ENCODE peak calls at places on chromosomes 13 and 19, in four cellular contexts. E is psoas muscle; P is stimulated activated CD4-positive, alpha-beta T cell treated with anti-CD3 and anti-CD28 coated beads, Interleukin-1b, Interleukin-23, amount 100 ng/mL, for 24 hours; V is Calu3. D is an unnamed sample.

GRCh38 chr13:98004107-98004506 is 50.6 kb downstream of the IPO5 start:
- DNase-seq in V (no peak), E (no peak), P (no peak), D (no peak)

GRCh38 chr13:50236898-50237318 is 221.7 kb downstream of the KCNRG start:
- DNase-seq in E (no peak), V (no peak), P (no peak), D (no peak)

GRCh38 chr19:6035026-6035425 is 57.1 kb upstream of the RANBP3 start:
- DNase-seq in E (no peak), P (no peak), V (no peak), D (no peak)

GRCh38 chr19:11098327-11098726 is 9.1 kb downstream of the LDLR start:
- DNase-seq in P (no peak), E (no peak), V (no peak), D (no peak)

GRCh38 chr19:8209965-8210659 is 942 bp downstream of the CERS4 start:
- DNase-seq in V (no peak), P (no peak), E (no peak), D (no peak)

GRCh38 chr19:6467384-6467783 is 3.3 kb downstream of the CRB3 start:
- DNase-seq in P (no peak), V (no peak), E (no peak), D (no peak)

GRCh38 chr13:91242652-91243051 is 104.8 kb upstream of the MIR17HG start:
- DNase-seq in E (no peak), P (no peak), V (no peak), D (no peak)

GRCh38 chr19:28454083-28454482 is 758.9 kb downstream of the UQCRFS1 start:
- DNase-seq in P (no peak), E (no peak), V (no peak), D (no peak)

GRCh38 chr19:15332311-15332996 is at the start of gene BRD4:
- DNase-seq in E (peak), V (peak), P (peak), D (no peak)

GRCh38 chr19:36113895-36114762 is 546 bp downstream of the POLR2I start:
- DNase-seq in E (peak), V (no peak), P (no peak), D (no peak)

GRCh38 chr19:17706750-17707181 is 12.5 kb upstream of the MAP1S start:
- DNase-seq in P (no peak), E (no peak), V (no peak), D (peak)

GRCh38 chr19:4597278-4597974 is 37.9 kb upstream of the SEMA6B start:
- DNase-seq in E (no peak), P (no peak), V (no peak), D (no peak)

GRCh38 chr13:23858586-23858985 is 30.6 kb downstream of the MIPEP start:
- DNase-seq in P (no peak), V (no peak), E (no peak), D (no peak)

GRCh38 chr13:112227031-112227430 is 149.1 kb upstream of the SPACA7 start:
- DNase-seq in E (no peak), P (no peak), V (no peak), D (no peak)

GRCh38 chr19:19171821-19172532 is 1.9 kb upstream of the MEF2B start:
- DNase-seq in V (no peak), P (no peak), E (peak), D (no peak)

GRCh38 chr13:32838985-32839384 is 177.2 kb upstream of the KL start:
- DNase-seq in P (no peak), V (no peak), E (no peak), D (no peak)

GRCh38 chr19:15180451-15181390 is 20.1 kb downstream of the NOTCH3 start:
- DNase-seq in P (no peak), V (no peak), E (no peak), D (no peak)

GRCh38 chr19:15304140-15304705 is 28.1 kb downstream of the BRD4 start:
- DNase-seq in P (no peak), V (no peak), E (no peak), D (no peak)

GRCh38 chr13:96141032-96141431 is 51.1 kb downstream of the HS6ST3 start:
- DNase-seq in E (no peak), P (no peak), V (no peak), D (no peak)

GRCh38 chr13:65710514-65710913 is 1519.6 kb downstream of the PCDH9 start:
- DNase-seq in V (no peak), E (no peak), P (no peak), D (no peak)

GRCh38 chr19:6475321-6476108 is 6.1 kb downstream of the DENND1C start:
- DNase-seq in V (no peak), E (peak), P (no peak), D (no peak)

GRCh38 chr13:44884076-44884729 is 105.1 kb downstream of the NUFIP1 start:
- DNase-seq in P (no peak), V (no peak), E (no peak), D (no peak)

GRCh38 chr13:43686557-43686956 is 100.2 kb downstream of the ENOX1 start:
- DNase-seq in V (no peak), P (no peak), E (peak), D (no peak)

GRCh38 chr13:98307744-98308524 is 130.9 kb upstream of the RNF113B start:
- DNase-seq in V (no peak), P (no peak), E (no peak), D (no peak)

GRCh38 chr19:5572556-5573286 is 5.0 kb upstream of the TINCR start:
- DNase-seq in V (peak), P (no peak), E (no peak), D (no peak)

GRCh38 chr19:52891336-52891735 is 6.1 kb downstream of the ZNF320 start:
- DNase-seq in P (no peak), E (no peak), V (no peak), D (no peak)

GRCh38 chr19:2962018-2962670 is 15.2 kb upstream of the TLE6 start:
- DNase-seq in P (no peak), E (no peak), V (peak), D (peak)

GRCh38 chr13:86788624-86789023 is 882.5 kb upstream of the SLITRK5 start:
- DNase-seq in V (no peak), P (no peak), E (no peak), D (no peak)